ENCODE peak calls at places on chromosome 2, in seven cellular contexts. One of them, this sample, is unnamed.

GRCh38 chr2:128362889-128363228 is 44.2 kb upstream of the HS6ST1 start:
- DNase-seq in nephron progenitor cell: peak
- DNase-seq in ascending aorta: no peak
- DNase-seq in cardiac fibroblast: peak
- DNase-seq in heart right ventricle: no peak
- DNase-seq in endothelial cell: no peak
- DNase-seq in spleen: no peak
- DNase-seq in this sample: no peak

GRCh38 chr2:168430431-168430830 is 25.6 kb upstream of the CERS6 start:
- DNase-seq in ascending aorta: no peak
- DNase-seq in nephron progenitor cell: no peak
- DNase-seq in heart right ventricle: no peak
- DNase-seq in cardiac fibroblast: no peak
- DNase-seq in endothelial cell: no peak
- DNase-seq in spleen: no peak
- DNase-seq in this sample: no peak

GRCh38 chr2:1586251-1586945 is 157.9 kb downstream of the PXDN start:
- DNase-seq in ascending aorta: no peak
- DNase-seq in endothelial cell: no peak
- DNase-seq in nephron progenitor cell: no peak
- DNase-seq in spleen: peak
- DNase-seq in heart right ventricle: no peak
- DNase-seq in cardiac fibroblast: no peak
- DNase-seq in this sample: no peak

GRCh38 chr2:97677480-97677879 is 8.0 kb downstream of the C2orf92 start:
- DNase-seq in nephron progenitor cell: no peak
- DNase-seq in ascending aorta: no peak
- DNase-seq in heart right ventricle: no peak
- DNase-seq in cardiac fibroblast: no peak
- DNase-seq in spleen: no peak
- DNase-seq in endothelial cell: no peak
- DNase-seq in this sample: no peak

GRCh38 chr2:207767461-207768167 is 2.1 kb downstream of the FZD5 start:
- DNase-seq in heart right ventricle: no peak
- DNase-seq in endothelial cell: peak
- DNase-seq in cardiac fibroblast: peak
- DNase-seq in ascending aorta: no peak
- DNase-seq in nephron progenitor cell: peak
- DNase-seq in spleen: peak
- DNase-seq in this sample: peak

GRCh38 chr2:157830696-157831570 is 45.2 kb downstream of the ACVR1 start:
- DNase-seq in nephron progenitor cell: no peak
- DNase-seq in heart right ventricle: no peak
- DNase-seq in ascending aorta: no peak
- DNase-seq in endothelial cell: no peak
- DNase-seq in spleen: no peak
- DNase-seq in cardiac fibroblast: peak
- DNase-seq in this sample: no peak

GRCh38 chr2:159124441-159124911 is 156.0 kb downstream of the TANC1 start:
- DNase-seq in ascending aorta: no peak
- DNase-seq in nephron progenitor cell: no peak
- DNase-seq in endothelial cell: no peak
- DNase-seq in cardiac fibroblast: peak
- DNase-seq in heart right ventricle: no peak
- DNase-seq in spleen: no peak
- DNase-seq in this sample: no peak

GRCh38 chr2:60867848-60868247 is 13.5 kb upstream of the REL start:
- DNase-seq in ascending aorta: no peak
- DNase-seq in nephron progenitor cell: no peak
- DNase-seq in endothelial cell: no peak
- DNase-seq in spleen: no peak
- DNase-seq in heart right ventricle: peak
- DNase-seq in cardiac fibroblast: peak
- DNase-seq in this sample: no peak

GRCh38 chr2:61017003-61017555 is 441 bp upstream of the PEX13 start:
- DNase-seq in nephron progenitor cell: peak
- DNase-seq in spleen: peak
- DNase-seq in ascending aorta: no peak
- DNase-seq in endothelial cell: peak
- DNase-seq in heart right ventricle: peak
- DNase-seq in cardiac fibroblast: peak
- DNase-seq in this sample: peak

GRCh38 chr2:242029422-242030225 is 160.1 kb downstream of the RTP5 start:
- DNase-seq in ascending aorta: no peak
- DNase-seq in spleen: peak
- DNase-seq in endothelial cell: no peak
- DNase-seq in heart right ventricle: no peak
- DNase-seq in cardiac fibroblast: no peak
- DNase-seq in nephron progenitor cell: no peak
- DNase-seq in this sample: no peak
- TF ChIP-seq CTCF in ascending aorta: no peak
- TF ChIP-seq CTCF in spleen: no peak
- TF ChIP-seq CTCF in endothelial cell: no peak
- TF ChIP-seq CTCF in heart right ventricle: no peak
- TF ChIP-seq CTCF in cardiac fibroblast: no peak
- TF ChIP-seq CTCF in nephron progenitor cell: no peak
- TF ChIP-seq CTCF in this sample: no peak

GRCh38 chr2:174836345-174836999 is 72.2 kb upstream of the CHRNA1 start:
- DNase-seq in heart right ventricle: no peak
- DNase-seq in nephron progenitor cell: no peak
- DNase-seq in cardiac fibroblast: peak
- DNase-seq in ascending aorta: no peak
- DNase-seq in spleen: no peak
- DNase-seq in endothelial cell: no peak
- DNase-seq in this sample: no peak
- TF ChIP-seq CTCF in heart right ventricle: no peak
- TF ChIP-seq CTCF in nephron progenitor cell: no peak
- TF ChIP-seq CTCF in cardiac fibroblast: no peak
- TF ChIP-seq CTCF in ascending aorta: no peak
- TF ChIP-seq CTCF in spleen: no peak
- TF ChIP-seq CTCF in endothelial cell: no peak
- TF ChIP-seq CTCF in this sample: no peak

GRCh38 chr2:186459009-186459408 is 27.1 kb upstream of the ZC3H15 start:
- DNase-seq in nephron progenitor cell: no peak
- DNase-seq in heart right ventricle: no peak
- DNase-seq in endothelial cell: no peak
- DNase-seq in cardiac fibroblast: peak
- DNase-seq in ascending aorta: no peak
- DNase-seq in spleen: no peak
- DNase-seq in this sample: no peak
- TF ChIP-seq CTCF in nephron progenitor cell: no peak
- TF ChIP-seq CTCF in heart right ventricle: peak
- TF ChIP-seq CTCF in endothelial cell: no peak
- TF ChIP-seq CTCF in cardiac fibroblast: peak
- TF ChIP-seq CTCF in ascending aorta: no peak
- TF ChIP-seq CTCF in spleen: no peak
- TF ChIP-seq CTCF in this sample: peak

GRCh38 chr2:203720922-203721672 is 14.7 kb downstream of the CD28 start:
- DNase-seq in heart right ventricle: no peak
- DNase-seq in cardiac fibroblast: no peak
- DNase-seq in spleen: no peak
- DNase-seq in nephron progenitor cell: no peak
- DNase-seq in endothelial cell: no peak
- DNase-seq in ascending aorta: no peak
- DNase-seq in this sample: no peak
- TF ChIP-seq CTCF in heart right ventricle: no peak
- TF ChIP-seq CTCF in cardiac fibroblast: no peak
- TF ChIP-seq CTCF in spleen: no peak
- TF ChIP-seq CTCF in nephron progenitor cell: no peak
- TF ChIP-seq CTCF in endothelial cell: no peak
- TF ChIP-seq CTCF in ascending aorta: no peak
- TF ChIP-seq CTCF in this sample: no peak

GRCh38 chr2:46939596-46940359 is 24.2 kb upstream of the MCFD2 start:
- DNase-seq in nephron progenitor cell: no peak
- DNase-seq in endothelial cell: no peak
- DNase-seq in cardiac fibroblast: no peak
- DNase-seq in spleen: no peak
- DNase-seq in ascending aorta: no peak
- DNase-seq in heart right ventricle: no peak
- DNase-seq in this sample: no peak

GRCh38 chr2:46936566-46936965 is 21.0 kb upstream of the MCFD2 start:
- DNase-seq in heart right ventricle: no peak
- DNase-seq in nephron progenitor cell: no peak
- DNase-seq in endothelial cell: no peak
- DNase-seq in ascending aorta: no peak
- DNase-seq in cardiac fibroblast: no peak
- DNase-seq in spleen: no peak
- DNase-seq in this sample: no peak

GRCh38 chr2:46935071-46935470 is 19.5 kb upstream of the MCFD2 start:
- DNase-seq in endothelial cell: no peak
- DNase-seq in ascending aorta: no peak
- DNase-seq in nephron progenitor cell: no peak
- DNase-seq in cardiac fibroblast: no peak
- DNase-seq in heart right ventricle: no peak
- DNase-seq in spleen: no peak
- DNase-seq in this sample: no peak

GRCh38 chr2:46942143-46942526 is 26.5 kb upstream of the MCFD2 start:
- DNase-seq in cardiac fibroblast: peak
- DNase-seq in endothelial cell: no peak
- DNase-seq in nephron progenitor cell: no peak
- DNase-seq in ascending aorta: no peak
- DNase-seq in heart right ventricle: no peak
- DNase-seq in spleen: peak
- DNase-seq in this sample: peak

DNA sequence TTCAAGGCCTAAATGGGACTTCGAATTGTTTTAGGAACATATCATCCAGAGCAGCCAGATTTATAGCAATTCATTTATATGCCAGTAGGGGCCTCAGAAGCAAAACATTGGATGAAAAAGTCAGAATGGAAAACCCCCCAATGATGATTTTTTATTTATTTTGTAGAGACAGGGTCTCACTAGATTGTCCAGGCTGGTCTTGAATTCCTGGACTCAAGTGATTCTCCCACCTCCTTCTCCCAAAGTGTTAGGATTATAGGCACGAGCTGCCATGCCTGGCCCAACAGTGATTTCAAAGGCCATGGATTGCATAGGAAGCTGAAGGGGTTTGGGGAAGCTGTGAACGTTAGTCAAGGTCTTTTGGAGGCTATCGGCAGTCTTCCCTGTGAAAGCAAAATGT is 21.9 kb upstream of the MCFD2 start:
- DNase-seq in heart right ventricle: no peak
- DNase-seq in spleen: no peak
- DNase-seq in endothelial cell: no peak
- DNase-seq in nephron progenitor cell: no peak
- DNase-seq in ascending aorta: no peak
- DNase-seq in cardiac fibroblast: no peak
- DNase-seq in this sample: no peak
- TF ChIP-seq CTCF in heart right ventricle: peak
- TF ChIP-seq CTCF in spleen: peak
- TF ChIP-seq CTCF in endothelial cell: peak
- TF ChIP-seq CTCF in nephron progenitor cell: no peak
- TF ChIP-seq CTCF in ascending aorta: no peak
- TF ChIP-seq CTCF in cardiac fibroblast: peak
- TF ChIP-seq CTCF in this sample: peak